ENCODE peak calls at places on chromosomes 2 and 18, in nine cellular contexts. Z, Q, S, G, K, T, R, Y and P are unnamed samples.

GRCh38 chr2:196336715-196337617 is 165.6 kb upstream of the STK17B start:
- DNase-seq in S (no peak), T (no peak), K (peak; percentile 15), Q (peak; percentile 22), Z (no peak), Y (no peak), R (peak; percentile 23), G (no peak), P (peak; percentile 3)

GRCh38 chr2:119315241-119315925 is 51.3 kb downstream of the C2orf76 start:
- DNase-seq in G (no peak), K (no peak), Q (no peak), S (no peak), Y (no peak), T (no peak), R (no peak), Z (no peak), P (no peak)

GRCh38 chr2:215958231-215958630 is 55.1 kb downstream of the MREG start:
- DNase-seq in Y (no peak), K (no peak), Z (no peak), Q (no peak), R (no peak), S (no peak), T (no peak), G (no peak), P (no peak)

GRCh38 chr2:238130696-238131628 is 7.5 kb upstream of the KLHL30 start:
- DNase-seq in S (peak; percentile 17), G (no peak), Y (peak; percentile 46), Q (no peak), T (no peak), R (no peak), Z (no peak), K (no peak), P (no peak)

GRCh38 chr2:68643011-68643873 is at the start of gene PROKR1:
- DNase-seq in G (no peak), Y (peak; percentile 76), T (no peak), Z (no peak), S (peak; percentile 54), K (no peak), R (peak; percentile 45), Q (peak; percentile 6), P (no peak)

GRCh38 chr2:231356474-231356849 is 39.0 kb upstream of the B3GNT7 start:
- DNase-seq in Z (no peak), Y (no peak), T (no peak), K (no peak), G (no peak), S (no peak), R (no peak), Q (no peak), P (no peak)

GRCh38 chr2:99421469-99421868 is 68.3 kb downstream of the REV1 start:
- DNase-seq in Z (no peak), T (no peak), G (no peak), R (no peak), S (no peak), Y (no peak), K (no peak), Q (no peak), P (no peak)

GRCh38 chr2:96407041-96407918 is 71.7 kb downstream of the NCAPH start:
- DNase-seq in R (peak; percentile 73), T (peak; percentile 47), Y (peak; percentile 67), G (peak; percentile 47), K (peak; percentile 87), S (peak; percentile 61), Q (peak; percentile 74), Z (peak; percentile 85), P (peak; percentile 93)

GRCh38 chr2:181680055-181680936 is at the start of gene NEUROD1:
- DNase-seq in G (no peak), Q (peak; percentile 28), S (no peak), Y (no peak), Z (no peak), T (no peak), R (peak; percentile 93), K (no peak), P (no peak)

GRCh38 chr2:77962943-77963342 is 440.8 kb upstream of the LRRTM4 start:
- DNase-seq in Z (no peak), G (no peak), T (no peak), S (no peak), Y (no peak), Q (no peak), R (no peak), K (no peak), P (no peak)

GRCh38 chr2:128375454-128375853 is 56.8 kb upstream of the HS6ST1 start:
- DNase-seq in S (no peak), Z (no peak), T (no peak), Q (no peak), R (peak; percentile 4), G (no peak), Y (no peak), K (no peak), P (no peak)

GRCh38 chr2:96092580-96092877 is 23.8 kb downstream of the ADRA2B start:
- DNase-seq in S (no peak), Y (no peak), R (no peak), K (no peak), Q (no peak), Z (no peak), G (no peak), T (no peak), P (no peak)

GRCh38 chr2:110804915-110805314 is 72.5 kb downstream of the ACOXL start:
- DNase-seq in Y (no peak), K (peak; percentile 63), Q (no peak), R (no peak), S (no peak), Z (no peak), T (peak; percentile 12), G (peak; percentile 84), P (no peak)

GRCh38 chr18:8080092-8080491 is 513.0 kb downstream of the PTPRM start:
- DNase-seq in S (no peak), Z (no peak), G (no peak), Q (no peak), K (no peak), T (no peak), R (no peak), Y (no peak), P (no peak)

GRCh38 chr2:54599914-54600313 is 123.5 kb upstream of the EML6 start:
- DNase-seq in S (peak; percentile 79), Q (peak; percentile 26), Y (peak; percentile 73), G (no peak), R (no peak), K (peak; percentile 43), T (no peak), Z (no peak), P (peak; percentile 58)

GRCh38 chr2:20584045-20584636 is 66.8 kb downstream of the HS1BP3 start:
- DNase-seq in Q (peak; percentile 100), R (no peak), T (no peak), Y (peak; percentile 48), Z (no peak), S (peak; percentile 31), G (no peak), K (no peak), P (no peak)

GRCh38 chr2:30272761-30273573 is 41.6 kb downstream of the LBH start:
- DNase-seq in Q (no peak), Z (no peak), G (no peak), S (no peak), R (no peak), Y (no peak), K (no peak), T (no peak), P (no peak)

GRCh38 chr2:11775384-11775783 is 29.0 kb downstream of the LPIN1 start:
- DNase-seq in S (no peak), Q (no peak), T (no peak), Z (no peak), K (peak; percentile 58), R (no peak), Y (no peak), G (no peak), P (no peak)

GRCh38 chr2:224206816-224207215 is 167.7 kb upstream of the SERPINE2 start:
- DNase-seq in Q (no peak), G (no peak), R (no peak), S (no peak), K (no peak), T (no peak), Y (no peak), Z (no peak), P (no peak)

GRCh38 chr2:68420254-68420910 is 46.7 kb downstream of the FBXO48 start:
- DNase-seq in Y (no peak), R (no peak), G (no peak), Q (no peak), S (no peak), T (no peak), Z (no peak), K (no peak), P (no peak)

GRCh38 chr2:183172220-183172887 is 48.1 kb downstream of the NUP35 start:
- DNase-seq in R (no peak), G (no peak), Z (no peak), Y (no peak), K (no peak), T (no peak), S (no peak), Q (no peak), P (no peak)

GRCh38 chr2:67436221-67436620 is 39.1 kb downstream of the ETAA1 start:
- DNase-seq in Q (peak; percentile 97), G (no peak), Z (no peak), K (no peak), S (no peak), R (no peak), Y (no peak), T (no peak), P (no peak)

GRCh38 chr2:198776616-198777406 is 680.9 kb downstream of the SATB2 start:
- DNase-seq in Y (no peak), Q (no peak), S (no peak), K (no peak), R (no peak), Z (no peak), T (no peak), G (no peak), P (no peak)

GRCh38 chr2:200380139-200380561 is 73.7 kb downstream of the SPATS2L start:
- DNase-seq in Z (no peak), G (no peak), Y (no peak), Q (peak; percentile 42), K (no peak), S (peak; percentile 23), T (no peak), R (no peak), P (peak; percentile 41)

GRCh38 chr2:102190425-102191107 is 3.7 kb downstream of the IL1RL2 start:
- DNase-seq in K (no peak), Y (peak; percentile 50), G (no peak), T (no peak), R (no peak), Q (peak; percentile 9), Z (no peak), S (no peak), P (no peak)

GRCh38 chr2:126513033-126513432 is 142.9 kb upstream of the GYPC start:
- DNase-seq in K (no peak), Y (no peak), R (no peak), Z (no peak), Q (peak; percentile 24), T (no peak), S (no peak), G (no peak), P (no peak)

GRCh38 chr2:211181626-211182025 is 625.2 kb downstream of the CPS1 start:
- DNase-seq in S (no peak), Z (no peak), Q (no peak), T (no peak), G (no peak), Y (no peak), R (no peak), K (no peak), P (no peak)

GRCh38 chr2:129058981-129059380 is 740.3 kb upstream of the HS6ST1 start:
- DNase-seq in K (no peak), Y (no peak), R (peak; percentile 1), Q (no peak), G (no peak), T (no peak), S (no peak), Z (no peak), P (no peak)

GRCh38 chr2:216807861-216808272 is 52.0 kb downstream of the TNP1 start:
- DNase-seq in T (no peak), K (no peak), Y (no peak), Q (no peak), G (no peak), S (no peak), Z (no peak), R (peak; percentile 36), P (no peak)

GRCh38 chr2:235230809-235231601 is 262.8 kb upstream of the AGAP1 start:
- DNase-seq in S (no peak), G (no peak), R (peak; percentile 60), Q (no peak), T (no peak), Z (no peak), K (no peak), Y (no peak), P (no peak)

GRCh38 chr2:137173514-137173913 is 408.2 kb downstream of the THSD7B start:
- DNase-seq in Z (no peak), T (no peak), K (no peak), S (no peak), Q (peak; percentile 75), G (no peak), R (no peak), Y (no peak), P (no peak)